ENCODE peak calls at places on chromosomes 13 and 19, in eight cellular contexts. W is neural crest cell; E is CD4-positive, CD25-positive, alpha-beta regulatory T cell; O is Peyer's patch; Z is GM10248; A is NCI-H1092; I is WTC11; M is GM18507. Y is an unnamed sample.

GRCh38 chr13:46355088-46355468 is 32.0 kb downstream of the RUBCNL start:
- DNase-seq in W (no peak), I (no peak), O (no peak), E (no peak), A (no peak), Z (no peak), M (no peak), Y (no peak)

GRCh38 chr19:5903502-5904301 is at the start of gene NDUFA11:
- DNase-seq in Z (peak), O (peak), M (peak), I (peak), E (peak), W (peak), A (peak), Y (no peak)

GRCh38 chr19:53545271-53546065 is 7.5 kb downstream of the ZNF331 start:
- DNase-seq in A (no peak), O (no peak), E (no peak), W (no peak), Z (no peak), M (no peak), I (no peak), Y (no peak)

GRCh38 chr13:113291997-113292862 is 4.8 kb upstream of the LAMP1 start:
- DNase-seq in W (peak), I (no peak), Z (no peak), E (no peak), M (no peak), O (no peak), A (no peak), Y (no peak)

GRCh38 chr13:69306766-69307165 is 800.9 kb upstream of the ATXN8OS start:
- DNase-seq in I (no peak), O (no peak), Z (no peak), E (no peak), W (no peak), M (no peak), A (no peak), Y (no peak)

GRCh38 chr19:46710687-46711086 is 6.2 kb downstream of the PRKD2 start:
- DNase-seq in W (no peak), E (no peak), I (peak), Z (no peak), O (no peak), A (no peak), M (no peak), Y (no peak)

GRCh38 chr19:38434549-38435051 is 1.1 kb downstream of the RYR1 start:
- DNase-seq in W (peak), O (no peak), I (peak), M (no peak), A (no peak), E (no peak), Z (no peak), Y (no peak)

GRCh38 chr19:39078436-39079200 is 5.5 kb upstream of the ACP7 start:
- DNase-seq in W (no peak), I (no peak), E (no peak), Z (no peak), O (no peak), A (no peak), M (no peak), Y (no peak)

GRCh38 chr13:102901615-102902305 is 55.9 kb downstream of the ERCC5 start:
- DNase-seq in M (no peak), E (no peak), A (no peak), Z (no peak), I (no peak), W (no peak), O (no peak), Y (no peak)